ENCODE peak calls at places on chromosomes 13 and 19, in ten cellular contexts. M is naive thymus-derived CD4-positive, alpha-beta T cell; G is H4; S is posterior vena cava; E is upper lobe of right lung; B is adrenal gland; T is uterus; J is stimulated activated CD4-positive, alpha-beta T cell treated with anti-CD3 and anti-CD28 coated beads, Interleukin-15, amount 100 ng/mL, for 1 hour; L is dorsolateral prefrontal cortex; C is stimulated activated CD8-positive, alpha-beta memory T cell treated with anti-CD3 and anti-CD28 coated beads, Interleukin-15, amount 100 ng/mL, for 48 hours. H is an unnamed sample.

GRCh38 chr13:98875146-98875729 is 102.6 kb downstream of the DOCK9 start:
- DNase-seq in M (no peak), G (no peak), S (no peak), E (no peak), B (no peak), T (no peak), J (no peak), L (no peak), C (no peak), H (no peak)

GRCh38 chr19:41801682-41802317 is 5.4 kb downstream of the CEACAM3 start:
- DNase-seq in M (no peak), G (no peak), S (no peak), E (no peak), B (no peak), T (no peak), J (no peak), L (no peak), C (no peak), H (no peak)

GRCh38 chr13:85549819-85550218 is 249.4 kb downstream of the SLITRK6 start:
- DNase-seq in M (no peak), G (no peak), S (no peak), E (no peak), B (no peak), T (no peak), J (no peak), L (no peak), C (no peak), H (no peak)

GRCh38 chr13:93290503-93290902 is 63.9 kb downstream of the GPC6 start:
- DNase-seq in M (no peak), G (no peak), S (no peak), E (no peak), B (no peak), T (no peak), J (no peak), L (no peak), C (no peak), H (no peak)

GRCh38 chr19:13024126-13024957 is 29.1 kb downstream of the NFIX start:
- DNase-seq in M (no peak), G (no peak), S (peak), E (no peak), B (peak), T (peak), J (no peak), L (peak), C (no peak), H (no peak)

GRCh38 chr19:41535029-41535622 is 40.8 kb upstream of the CEACAM21 start:
- DNase-seq in M (no peak), G (no peak), S (no peak), E (no peak), B (no peak), T (no peak), J (no peak), L (no peak), C (no peak), H (no peak)

GRCh38 chr13:106405731-106406130 is 129.7 kb downstream of the EFNB2 start:
- DNase-seq in M (no peak), G (no peak), S (no peak), E (no peak), B (no peak), T (no peak), J (no peak), L (no peak), C (no peak), H (no peak)

GRCh38 chr19:18229474-18229873 is 3.2 kb upstream of the PDE4C start:
- DNase-seq in M (no peak), G (no peak), S (no peak), E (no peak), B (no peak), T (no peak), J (no peak), L (no peak), C (no peak), H (no peak)

GRCh38 chr13:26377038-26377437 is 123.1 kb downstream of the CDK8 start:
- DNase-seq in M (no peak), G (peak), S (no peak), E (no peak), B (no peak), T (no peak), J (no peak), L (no peak), C (no peak), H (no peak)

H was measured in dermis microvascular lymphatic vessel endothelial cell.